ENCODE peak calls at places on chromosomes 6 and 20, in six cellular contexts. One of them, this sample, is unnamed.

GRCh38 chr6:28776269-28777146 is 147.3 kb downstream of the TRIM27 start:
- DNase-seq in BJ: no peak
- DNase-seq in fibroblast of the aortic adventitia: no peak
- DNase-seq in mucosa of descending colon: no peak
- DNase-seq in astrocyte: no peak
- DNase-seq in GM12865: no peak
- DNase-seq in this sample: no peak

GRCh38 chr6:132410840-132411239 is 9.6 kb upstream of the MOXD1 start:
- DNase-seq in BJ: no peak
- DNase-seq in fibroblast of the aortic adventitia: no peak
- DNase-seq in mucosa of descending colon: no peak
- DNase-seq in astrocyte: no peak
- DNase-seq in GM12865: no peak
- DNase-seq in this sample: no peak

GRCh38 chr20:51469046-51469445 is 73.5 kb downstream of the NFATC2 start:
- DNase-seq in BJ: no peak
- DNase-seq in fibroblast of the aortic adventitia: no peak
- DNase-seq in mucosa of descending colon: no peak
- DNase-seq in astrocyte: no peak
- DNase-seq in GM12865: no peak
- DNase-seq in this sample: no peak

GRCh38 chr6:147738516-147739187 is 230.2 kb downstream of the SAMD5 start:
- DNase-seq in BJ: peak; percentile 15
- DNase-seq in fibroblast of the aortic adventitia: no peak
- DNase-seq in mucosa of descending colon: no peak
- DNase-seq in astrocyte: peak; percentile 78
- DNase-seq in GM12865: peak; percentile 2
- DNase-seq in this sample: no peak

GRCh38 chr20:5033566-5033965 is 32.3 kb upstream of the SLC23A2 start:
- DNase-seq in BJ: peak; percentile 3
- DNase-seq in fibroblast of the aortic adventitia: peak; percentile 63
- DNase-seq in mucosa of descending colon: no peak
- DNase-seq in astrocyte: peak; percentile 61
- DNase-seq in GM12865: no peak
- DNase-seq in this sample: no peak

GRCh38 chr6:11410539-11411307 is 126.8 kb upstream of the TMEM170B start:
- DNase-seq in BJ: no peak
- DNase-seq in fibroblast of the aortic adventitia: no peak
- DNase-seq in mucosa of descending colon: no peak
- DNase-seq in astrocyte: no peak
- DNase-seq in GM12865: peak; percentile 64
- DNase-seq in this sample: no peak

GRCh38 chr20:4603724-4604123 is 118.0 kb upstream of the PRND start:
- DNase-seq in BJ: no peak
- DNase-seq in fibroblast of the aortic adventitia: peak; percentile 37
- DNase-seq in mucosa of descending colon: no peak
- DNase-seq in astrocyte: no peak
- DNase-seq in GM12865: no peak
- DNase-seq in this sample: no peak

GRCh38 chr6:5537967-5538366 is 276.7 kb downstream of the FARS2 start:
- DNase-seq in BJ: peak; percentile 57
- DNase-seq in fibroblast of the aortic adventitia: peak; percentile 62
- DNase-seq in mucosa of descending colon: no peak
- DNase-seq in astrocyte: peak; percentile 53
- DNase-seq in GM12865: no peak
- DNase-seq in this sample: no peak

GRCh38 chr6:32668226-32668747 is 1.8 kb upstream of the HLA-DQB1 start:
- DNase-seq in BJ: no peak
- DNase-seq in fibroblast of the aortic adventitia: peak; percentile 6
- DNase-seq in mucosa of descending colon: peak; percentile 53
- DNase-seq in astrocyte: no peak
- DNase-seq in GM12865: peak; percentile 94
- DNase-seq in this sample: no peak

GRCh38 chr6:113052513-113052912 is 705.4 kb downstream of the RFPL4B start:
- DNase-seq in BJ: no peak
- DNase-seq in fibroblast of the aortic adventitia: no peak
- DNase-seq in mucosa of descending colon: no peak
- DNase-seq in astrocyte: no peak
- DNase-seq in GM12865: no peak
- DNase-seq in this sample: no peak

GRCh38 chr6:54515013-54515412 is 206.8 kb downstream of the TINAG start:
- DNase-seq in BJ: no peak
- DNase-seq in fibroblast of the aortic adventitia: peak; percentile 4
- DNase-seq in mucosa of descending colon: no peak
- DNase-seq in astrocyte: peak; percentile 4
- DNase-seq in GM12865: no peak
- DNase-seq in this sample: no peak

GRCh38 chr6:17305219-17306001 is 24.2 kb downstream of the RBM24 start:
- DNase-seq in BJ: no peak
- DNase-seq in fibroblast of the aortic adventitia: peak; percentile 56
- DNase-seq in mucosa of descending colon: no peak
- DNase-seq in astrocyte: peak; percentile 68
- DNase-seq in GM12865: no peak
- DNase-seq in this sample: no peak

GRCh38 chr6:4964675-4965336 is 39.0 kb downstream of the RPP40 start:
- DNase-seq in BJ: no peak
- DNase-seq in fibroblast of the aortic adventitia: no peak
- DNase-seq in mucosa of descending colon: no peak
- DNase-seq in astrocyte: no peak
- DNase-seq in GM12865: no peak
- DNase-seq in this sample: no peak

GRCh38 chr6:63452117-63452516 is 120.2 kb upstream of the LOC128125822 start:
- DNase-seq in BJ: no peak
- DNase-seq in fibroblast of the aortic adventitia: no peak
- DNase-seq in mucosa of descending colon: no peak
- DNase-seq in astrocyte: no peak
- DNase-seq in GM12865: no peak
- DNase-seq in this sample: no peak

GRCh38 chr20:19406371-19406770 is 193.9 kb downstream of the SLC24A3 start:
- DNase-seq in BJ: no peak
- DNase-seq in fibroblast of the aortic adventitia: no peak
- DNase-seq in mucosa of descending colon: no peak
- DNase-seq in astrocyte: no peak
- DNase-seq in GM12865: no peak
- DNase-seq in this sample: no peak

GRCh38 chr6:38234934-38235678 is 404.6 kb downstream of the BTBD9 start:
- DNase-seq in BJ: no peak
- DNase-seq in fibroblast of the aortic adventitia: no peak
- DNase-seq in mucosa of descending colon: no peak
- DNase-seq in astrocyte: no peak
- DNase-seq in GM12865: peak; percentile 72
- DNase-seq in this sample: no peak

GRCh38 chr6:157600807-157601206 is 219.8 kb downstream of the ZDHHC14 start:
- DNase-seq in BJ: no peak
- DNase-seq in fibroblast of the aortic adventitia: no peak
- DNase-seq in mucosa of descending colon: no peak
- DNase-seq in astrocyte: no peak
- DNase-seq in GM12865: no peak
- DNase-seq in this sample: no peak

GRCh38 chr6:121755500-121755899 is 320.1 kb downstream of the GJA1 start:
- DNase-seq in BJ: no peak
- DNase-seq in fibroblast of the aortic adventitia: peak; percentile 34
- DNase-seq in mucosa of descending colon: no peak
- DNase-seq in astrocyte: no peak
- DNase-seq in GM12865: no peak
- DNase-seq in this sample: no peak

GRCh38 chr6:20400476-20401402 is 940 bp upstream of the E2F3 start:
- DNase-seq in BJ: no peak
- DNase-seq in fibroblast of the aortic adventitia: peak; percentile 44
- DNase-seq in mucosa of descending colon: peak; percentile 60
- DNase-seq in astrocyte: no peak
- DNase-seq in GM12865: peak; percentile 32
- DNase-seq in this sample: no peak

GRCh38 chr6:106973841-106974336 is 640 bp downstream of the CD24 start:
- DNase-seq in BJ: no peak
- DNase-seq in fibroblast of the aortic adventitia: no peak
- DNase-seq in mucosa of descending colon: no peak
- DNase-seq in astrocyte: no peak
- DNase-seq in GM12865: no peak
- DNase-seq in this sample: no peak

GRCh38 chr6:22470454-22471368 is 98.7 kb upstream of the HDGFL1 start:
- DNase-seq in BJ: no peak
- DNase-seq in fibroblast of the aortic adventitia: peak; percentile 81
- DNase-seq in mucosa of descending colon: peak; percentile 58
- DNase-seq in astrocyte: peak; percentile 59
- DNase-seq in GM12865: peak; percentile 49
- DNase-seq in this sample: peak; percentile 15

GRCh38 chr6:4313044-4313686 is 177.8 kb upstream of the ECI2 start:
- DNase-seq in BJ: peak; percentile 85
- DNase-seq in fibroblast of the aortic adventitia: peak; percentile 96
- DNase-seq in mucosa of descending colon: peak; percentile 51
- DNase-seq in astrocyte: peak; percentile 95
- DNase-seq in GM12865: no peak
- DNase-seq in this sample: peak; percentile 68

GRCh38 chr6:6724319-6725119 is 136.0 kb downstream of the LY86 start:
- DNase-seq in BJ: no peak
- DNase-seq in fibroblast of the aortic adventitia: peak; percentile 85
- DNase-seq in mucosa of descending colon: peak; percentile 85
- DNase-seq in astrocyte: peak; percentile 68
- DNase-seq in GM12865: peak; percentile 69
- DNase-seq in this sample: peak; percentile 44

GRCh38 chr20:21102691-21103311 is 3.4 kb downstream of the LINC00237 start:
- DNase-seq in BJ: no peak
- DNase-seq in fibroblast of the aortic adventitia: no peak
- DNase-seq in mucosa of descending colon: peak; percentile 71
- DNase-seq in astrocyte: no peak
- DNase-seq in GM12865: peak; percentile 42
- DNase-seq in this sample: no peak

GRCh38 chr20:17443326-17443858 is 87.8 kb downstream of the BFSP1 start:
- DNase-seq in BJ: no peak
- DNase-seq in fibroblast of the aortic adventitia: no peak
- DNase-seq in mucosa of descending colon: no peak
- DNase-seq in astrocyte: no peak
- DNase-seq in GM12865: no peak
- DNase-seq in this sample: no peak

GRCh38 chr20:21682576-21682975 is 22.9 kb upstream of the PAX1 start:
- DNase-seq in BJ: no peak
- DNase-seq in fibroblast of the aortic adventitia: no peak
- DNase-seq in mucosa of descending colon: no peak
- DNase-seq in astrocyte: no peak
- DNase-seq in GM12865: no peak
- DNase-seq in this sample: no peak

GRCh38 chr6:107827541-107827940 is 3.4 kb upstream of the SCML4 start:
- DNase-seq in BJ: no peak
- DNase-seq in fibroblast of the aortic adventitia: no peak
- DNase-seq in mucosa of descending colon: no peak
- DNase-seq in astrocyte: no peak
- DNase-seq in GM12865: no peak
- DNase-seq in this sample: no peak

GRCh38 chr6:133040025-133040838 is 200.9 kb upstream of the EYA4 start:
- DNase-seq in BJ: no peak
- DNase-seq in fibroblast of the aortic adventitia: peak; percentile 16
- DNase-seq in mucosa of descending colon: no peak
- DNase-seq in astrocyte: peak; percentile 1
- DNase-seq in GM12865: peak; percentile 8
- DNase-seq in this sample: no peak

GRCh38 chr6:168671028-168671862 is 230.3 kb downstream of the SMOC2 start:
- DNase-seq in BJ: no peak
- DNase-seq in fibroblast of the aortic adventitia: no peak
- DNase-seq in mucosa of descending colon: peak; percentile 51
- DNase-seq in astrocyte: no peak
- DNase-seq in GM12865: no peak
- DNase-seq in this sample: no peak

DNA sequence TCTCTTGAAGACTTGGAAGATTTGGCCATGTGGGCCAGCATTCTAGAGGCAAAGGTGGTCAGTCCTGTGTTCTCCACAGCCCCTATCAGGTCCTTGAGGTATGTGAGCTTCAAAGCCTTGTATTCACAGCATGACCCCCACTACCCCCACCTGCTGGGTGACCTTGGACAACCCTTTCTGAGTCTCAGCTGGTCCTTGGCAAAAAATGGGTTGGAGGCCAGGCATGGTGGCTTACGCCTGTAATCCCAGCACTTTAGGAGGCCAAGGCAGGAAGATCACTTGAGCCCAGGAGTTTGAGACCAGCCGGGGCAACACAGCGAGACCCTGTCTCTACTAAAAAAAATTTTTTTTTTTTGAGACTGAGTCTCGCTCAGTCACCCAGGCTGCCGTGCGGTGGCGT is 42.6 kb downstream of the UBE2V1 start:
- DNase-seq in BJ: no peak
- DNase-seq in fibroblast of the aortic adventitia: no peak
- DNase-seq in mucosa of descending colon: no peak
- DNase-seq in astrocyte: no peak
- DNase-seq in GM12865: peak; percentile 24
- DNase-seq in this sample: no peak
- TF ChIP-seq CTCF in BJ: no peak
- TF ChIP-seq CTCF in fibroblast of the aortic adventitia: no peak
- TF ChIP-seq CTCF in mucosa of descending colon: no peak
- TF ChIP-seq CTCF in astrocyte: no peak
- TF ChIP-seq CTCF in GM12865: no peak
- TF ChIP-seq CTCF in this sample: no peak

GRCh38 chr20:44745122-44745521 is 543 bp upstream of the KCNK15 start:
- DNase-seq in BJ: no peak
- DNase-seq in fibroblast of the aortic adventitia: no peak
- DNase-seq in mucosa of descending colon: no peak
- DNase-seq in astrocyte: no peak
- DNase-seq in GM12865: no peak
- DNase-seq in this sample: no peak
- H3K4me3 ChIP-seq in BJ: no peak overlapping the region
- H3K4me3 ChIP-seq in fibroblast of the aortic adventitia: no peak overlapping the region
- H3K4me3 ChIP-seq in mucosa of descending colon: no peak overlapping the region
- H3K4me3 ChIP-seq in astrocyte: no peak overlapping the region
- H3K4me3 ChIP-seq in GM12865: no peak overlapping the region
- H3K4me3 ChIP-seq in this sample: no peak overlapping the region

GRCh38 chr6:69732640-69733039 is 64.2 kb downstream of the LMBRD1 start:
- DNase-seq in BJ: no peak
- DNase-seq in fibroblast of the aortic adventitia: peak; percentile 31
- DNase-seq in mucosa of descending colon: no peak
- DNase-seq in astrocyte: no peak
- DNase-seq in GM12865: peak; percentile 34
- DNase-seq in this sample: no peak
- TF ChIP-seq CTCF in BJ: peak; percentile 22
- TF ChIP-seq CTCF in fibroblast of the aortic adventitia: peak; percentile 26
- TF ChIP-seq CTCF in mucosa of descending colon: no peak
- TF ChIP-seq CTCF in astrocyte: no peak
- TF ChIP-seq CTCF in GM12865: no peak
- TF ChIP-seq CTCF in this sample: no peak

GRCh38 chr6:139536751-139537617 is 162.5 kb upstream of the CITED2 start:
- DNase-seq in BJ: no peak
- DNase-seq in fibroblast of the aortic adventitia: no peak
- DNase-seq in mucosa of descending colon: no peak
- DNase-seq in astrocyte: no peak
- DNase-seq in GM12865: no peak
- DNase-seq in this sample: no peak

GRCh38 chr6:139539852-139540251 is 165.4 kb upstream of the CITED2 start:
- DNase-seq in BJ: peak; percentile 86
- DNase-seq in fibroblast of the aortic adventitia: peak; percentile 97
- DNase-seq in mucosa of descending colon: peak; percentile 42
- DNase-seq in astrocyte: peak; percentile 97
- DNase-seq in GM12865: no peak
- DNase-seq in this sample: peak; percentile 59

GRCh38 chr6:139542351-139542750 is 167.9 kb upstream of the CITED2 start:
- DNase-seq in BJ: no peak
- DNase-seq in fibroblast of the aortic adventitia: no peak
- DNase-seq in mucosa of descending colon: no peak
- DNase-seq in astrocyte: no peak
- DNase-seq in GM12865: no peak
- DNase-seq in this sample: no peak

GRCh38 chr6:139538366-139538765 is 163.9 kb upstream of the CITED2 start:
- DNase-seq in BJ: no peak
- DNase-seq in fibroblast of the aortic adventitia: no peak
- DNase-seq in mucosa of descending colon: no peak
- DNase-seq in astrocyte: no peak
- DNase-seq in GM12865: no peak
- DNase-seq in this sample: no peak

GRCh38 chr6:139540276-139540675 is 165.8 kb upstream of the CITED2 start:
- DNase-seq in BJ: no peak
- DNase-seq in fibroblast of the aortic adventitia: peak; percentile 73
- DNase-seq in mucosa of descending colon: no peak
- DNase-seq in astrocyte: peak; percentile 64
- DNase-seq in GM12865: peak; percentile 73
- DNase-seq in this sample: no peak
- H3K4me3 ChIP-seq in BJ: no peak overlapping the region
- H3K4me3 ChIP-seq in fibroblast of the aortic adventitia: no peak overlapping the region
- H3K4me3 ChIP-seq in mucosa of descending colon: no peak overlapping the region
- H3K4me3 ChIP-seq in astrocyte: no peak overlapping the region
- H3K4me3 ChIP-seq in GM12865: no peak overlapping the region
- H3K4me3 ChIP-seq in this sample: no peak overlapping the region

This sample was measured in HFF-Myc.